ENCODE peak calls at places on chromosomes 13 and 19, in five cellular contexts. F, P, Q, J and T are unnamed samples.

GRCh38 chr13:93190006-93190405 is 36.6 kb upstream of the GPC6 start:
- DNase-seq in F (no peak), J (no peak), Q (no peak), P (no peak), T (no peak)

GRCh38 chr13:94481966-94482365 is 2.5 kb upstream of the DCT start:
- DNase-seq in J (no peak), Q (no peak), P (peak), F (no peak), T (peak)

GRCh38 chr19:1355258-1355973 is 28.3 kb upstream of the NDUFS7 start:
- DNase-seq in F (no peak), P (no peak), J (peak), Q (no peak), T (no peak)

GRCh38 chr13:99085139-99085845 is 107.4 kb upstream of the DOCK9 start:
- DNase-seq in F (peak), Q (no peak), P (no peak), J (no peak), T (no peak)

GRCh38 chr19:48053856-48054255 is 10.0 kb upstream of the CABP5 start:
- DNase-seq in P (no peak), F (no peak), J (no peak), Q (no peak), T (no peak)

GRCh38 chr13:45681101-45681500 is 21.0 kb upstream of the CBY2 start:
- DNase-seq in P (no peak), Q (no peak), J (no peak), F (no peak), T (no peak)

GRCh38 chr19:18176367-18177310 is 3.0 kb downstream of the IFI30 start:
- DNase-seq in Q (no peak), F (no peak), J (no peak), P (no peak), T (no peak)

GRCh38 chr19:48735031-48735615 is 5.3 kb downstream of the RASIP1 start:
- DNase-seq in Q (no peak), F (peak), P (peak), J (no peak), T (no peak)

GRCh38 chr19:53977429-53977990 is 13.9 kb upstream of the CACNG6 start:
- DNase-seq in J (peak), P (peak), F (peak), Q (no peak), T (peak)

GRCh38 chr13:97237388-97237787 is 15.3 kb downstream of the MBNL2 start:
- DNase-seq in F (no peak), Q (no peak), J (no peak), P (no peak), T (no peak)

GRCh38 chr19:43316591-43317319 is 36.7 kb upstream of the CD177 start:
- DNase-seq in P (peak), F (peak), J (peak), Q (no peak), T (peak)

GRCh38 chr13:48828962-48829405 is 146.7 kb upstream of the FNDC3A start:
- DNase-seq in P (peak), F (no peak), J (no peak), Q (no peak), T (no peak)

GRCh38 chr13:109345433-109345941 is 440.9 kb downstream of the IRS2 start:
- DNase-seq in P (no peak), Q (no peak), F (no peak), J (no peak), T (no peak)

GRCh38 chr19:18685597-18686164 is 2.2 kb downstream of the CRTC1 start:
- DNase-seq in J (no peak), Q (no peak), F (no peak), P (no peak), T (no peak)

GRCh38 chr13:99572921-99573320 is 71.6 kb downstream of the TM9SF2 start:
- DNase-seq in Q (no peak), J (no peak), P (no peak), F (no peak), T (no peak)

GRCh38 chr13:51843529-51843928 is 1.4 kb downstream of the TMEM272 start:
- DNase-seq in P (no peak), J (no peak), F (no peak), Q (no peak), T (no peak)

GRCh38 chr19:33419763-33420080 is 46.2 kb downstream of the CEBPG start:
- DNase-seq in J (peak), Q (no peak), P (no peak), F (peak), T (no peak)

GRCh38 chr13:106318941-106319411 is 216.5 kb downstream of the EFNB2 start:
- DNase-seq in J (no peak), Q (no peak), F (no peak), P (peak), T (no peak)

GRCh38 chr19:49997709-49998108 is 27.5 kb downstream of the VRK3 start:
- DNase-seq in P (peak), F (peak), J (peak), Q (peak), T (peak)

GRCh38 chr13:51833980-51834379 is 11.0 kb downstream of the TMEM272 start:
- DNase-seq in J (no peak), P (no peak), Q (no peak), F (no peak), T (no peak)

GRCh38 chr13:27868639-27869435 is 51.0 kb upstream of the PDX1 start:
- DNase-seq in J (no peak), Q (no peak), P (peak), F (no peak), T (no peak)

GRCh38 chr13:40993987-40994386 is 25.1 kb downstream of the ELF1 start:
- DNase-seq in J (no peak), Q (no peak), P (no peak), F (no peak), T (no peak)

GRCh38 chr19:12293771-12294307 is 844 bp downstream of the ZNF44 start:
- DNase-seq in P (peak), J (peak), F (peak), Q (peak), T (peak)
- TF ChIP-seq ESRRA in P (no peak), J (no peak), F (no peak), Q (no peak), T (no peak)

GRCh38 chr13:111176421-111176820 is 61.3 kb downstream of the ARHGEF7 start:
- DNase-seq in P (no peak), F (no peak), J (no peak), Q (no peak), T (no peak)

GRCh38 chr13:111178417-111178816 is 63.3 kb downstream of the ARHGEF7 start:
- DNase-seq in Q (no peak), F (no peak), P (no peak), J (no peak), T (no peak)

GRCh38 chr13:111177803-111178389 is 62.8 kb downstream of the ARHGEF7 start:
- DNase-seq in F (no peak), Q (no peak), J (no peak), P (no peak), T (no peak)

GRCh38 chr13:111175948-111176347 is 60.8 kb downstream of the ARHGEF7 start:
- DNase-seq in J (peak), F (no peak), P (no peak), Q (no peak), T (no peak)

GRCh38 chr13:111177081-111177711 is 62.1 kb downstream of the ARHGEF7 start:
- DNase-seq in Q (no peak), F (no peak), P (no peak), J (no peak), T (no peak)
- TF ChIP-seq ESRRA in Q (no peak), F (no peak), P (no peak), J (no peak), T (no peak)

DNA sequence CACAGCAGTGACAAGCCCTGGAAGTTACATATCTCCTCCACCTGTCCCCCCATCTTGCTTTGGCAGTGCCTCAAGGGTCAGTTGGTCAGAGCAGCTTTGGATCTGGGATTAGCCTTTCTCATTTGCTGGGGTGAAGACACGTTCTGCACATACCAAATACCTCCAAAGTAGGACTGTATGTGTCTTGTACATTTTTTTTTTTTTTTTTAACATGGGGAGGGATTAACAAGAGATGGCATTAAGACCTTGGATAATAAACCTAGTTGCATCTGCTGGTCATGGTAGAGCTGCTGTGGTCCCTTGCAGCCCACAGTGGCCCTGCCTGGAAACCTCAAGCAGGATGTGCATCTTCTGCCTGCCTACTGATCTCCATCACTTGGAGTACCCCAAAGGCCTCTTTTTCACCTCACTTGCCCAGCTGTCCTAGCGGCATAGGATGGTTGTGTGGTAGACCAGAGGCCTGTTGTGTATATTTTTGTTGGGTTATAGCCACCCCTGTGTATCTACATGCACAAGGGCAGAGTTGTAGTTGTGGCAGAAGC is 2.5 kb downstream of the RPS19 start:
- DNase-seq in Q (no peak), F (no peak), J (no peak), P (no peak), T (no peak)
- TF ChIP-seq ESRRA in Q (no peak), F (no peak), J (no peak), P (no peak), T (no peak)

GRCh38 chr13:73220966-73221720 is 162.3 kb downstream of the KLF5 start:
- DNase-seq in F (peak), J (no peak), Q (no peak), P (peak), T (no peak)
- TF ChIP-seq ESRRA in F (no peak), J (no peak), Q (no peak), P (no peak), T (no peak)

DNA sequence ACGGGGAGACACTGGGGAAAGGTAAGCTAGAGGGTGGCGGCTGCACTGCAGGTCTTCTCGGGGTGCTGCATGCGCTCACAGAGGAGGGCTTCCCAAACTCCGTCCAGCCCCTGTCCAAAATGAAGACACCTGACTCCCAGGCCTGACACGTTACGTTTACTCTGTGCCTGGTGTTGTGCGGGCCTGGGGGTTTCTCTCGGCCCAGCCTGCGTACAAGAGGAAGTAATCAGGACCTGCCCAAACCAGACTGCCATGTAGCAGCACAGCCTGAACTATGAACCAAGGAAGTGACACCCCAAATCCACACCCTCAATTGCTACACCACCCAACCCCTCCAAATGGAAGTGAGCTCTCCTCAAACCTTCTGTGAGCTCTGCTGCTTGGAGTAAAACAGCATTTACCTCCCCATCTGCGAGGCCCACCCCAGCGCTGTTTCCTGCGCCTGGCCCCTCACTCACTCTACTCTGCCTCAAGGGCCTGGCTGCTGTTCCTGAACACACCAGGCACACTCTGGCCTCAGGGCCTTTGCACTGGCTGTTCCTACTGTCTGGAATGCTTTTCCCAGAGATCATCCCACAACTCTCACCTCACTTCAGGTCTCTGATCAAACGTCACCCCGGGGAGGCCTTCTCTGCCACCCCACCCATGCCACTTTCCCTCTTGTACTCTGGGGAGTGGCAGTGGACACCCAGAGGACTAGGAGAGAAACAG is 3.0 kb downstream of the HSPBP1 start:
- DNase-seq in P (no peak), J (no peak), Q (no peak), F (no peak), T (no peak)
- TF ChIP-seq ESRRA in P (no peak), J (no peak), Q (no peak), F (no peak), T (no peak)

DNA sequence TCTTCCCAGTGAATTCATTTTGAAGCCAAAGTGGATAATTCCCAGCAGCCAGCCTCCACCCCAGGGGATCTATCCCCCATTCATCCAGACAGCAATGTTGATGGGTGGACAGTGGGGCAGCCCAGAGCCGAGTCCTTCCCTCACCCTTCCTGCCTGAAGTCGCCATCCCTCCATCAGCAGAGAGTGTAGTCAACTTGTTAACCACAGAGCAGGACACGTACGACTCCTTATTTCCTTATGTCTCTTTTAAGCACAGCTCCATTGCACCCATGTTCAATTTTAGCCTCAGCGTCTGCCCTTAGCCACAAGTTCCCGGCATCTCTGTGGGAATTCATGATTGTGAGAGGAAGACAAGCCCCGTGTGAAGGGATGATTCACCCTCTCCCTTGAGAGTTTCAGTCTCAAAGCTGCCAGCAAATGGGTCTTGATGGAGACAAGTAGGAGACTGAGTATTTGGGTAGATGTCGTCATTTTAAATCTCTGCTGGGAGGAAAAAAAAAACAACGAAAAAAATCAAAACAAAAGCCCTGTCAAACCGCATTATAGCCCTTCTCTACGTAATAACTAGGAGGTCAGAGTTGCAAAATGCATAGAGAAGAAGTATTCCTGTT is 58.3 kb upstream of the MEDAG start:
- DNase-seq in P (no peak), Q (peak), F (no peak), J (no peak), T (no peak)
- TF ChIP-seq ESRRA in P (no peak), Q (no peak), F (no peak), J (no peak), T (no peak)

GRCh38 chr13:85314686-85315085 is 484.5 kb downstream of the SLITRK6 start:
- DNase-seq in Q (no peak), P (no peak), F (no peak), J (no peak), T (no peak)

GRCh38 chr13:85312071-85312470 is 487.1 kb downstream of the SLITRK6 start:
- DNase-seq in P (no peak), Q (no peak), F (no peak), J (no peak), T (no peak)

GRCh38 chr13:85316501-85316900 is 482.7 kb downstream of the SLITRK6 start:
- DNase-seq in P (no peak), J (no peak), Q (no peak), F (no peak), T (no peak)

GRCh38 chr13:85317781-85318180 is 481.4 kb downstream of the SLITRK6 start:
- DNase-seq in J (no peak), Q (no peak), F (no peak), P (no peak), T (no peak)

GRCh38 chr13:85313761-85314503 is 485.3 kb downstream of the SLITRK6 start:
- DNase-seq in Q (no peak), J (no peak), P (peak), F (no peak), T (no peak)
- TF ChIP-seq ESRRA in Q (no peak), J (no peak), P (no peak), F (no peak), T (no peak)

GRCh38 chr13:114119196-114119595 is 13.2 kb downstream of the RASA3 start:
- DNase-seq in J (no peak), P (peak), F (peak), Q (no peak), T (peak)
- TF ChIP-seq ESRRA in J (no peak), P (no peak), F (no peak), Q (no peak), T (no peak)